ENCODE peak calls at places on chromosomes 2 and 18, in ten cellular contexts. D, Q, A, C, J, U, K, H, P and I are unnamed samples.

GRCh38 chr18:3172081-3172480 is 47.7 kb downstream of the MYOM1 start:
- DNase-seq in D (no peak), J (no peak), K (no peak), A (no peak), Q (no peak), P (peak; percentile 34), H (no peak), U (no peak), C (no peak), I (no peak)

GRCh38 chr18:46452820-46453219 is 204.2 kb downstream of the LOXHD1 start:
- DNase-seq in U (no peak), Q (no peak), P (no peak), A (no peak), K (no peak), J (peak; percentile 49), D (no peak), C (no peak), H (peak; percentile 98), I (no peak)

GRCh38 chr2:36357506-36358316 is 2.1 kb downstream of the CRIM1 start:
- DNase-seq in A (no peak), Q (peak; percentile 64), U (no peak), J (peak; percentile 24), P (peak; percentile 52), C (peak; percentile 34), K (no peak), H (peak; percentile 86), D (peak; percentile 55), I (no peak)

GRCh38 chr2:69798909-69799526 is 30.4 kb upstream of the GMCL1 start:
- DNase-seq in C (no peak), J (no peak), H (peak; percentile 55), U (no peak), Q (no peak), A (no peak), D (no peak), P (peak; percentile 10), K (no peak), I (no peak)

GRCh38 chr2:212109217-212109616 is 429.4 kb downstream of the ERBB4 start:
- DNase-seq in D (no peak), J (no peak), C (no peak), U (no peak), Q (no peak), K (no peak), P (no peak), H (no peak), A (no peak), I (no peak)

GRCh38 chr2:18749912-18750526 is 160.7 kb upstream of the NT5C1B start:
- DNase-seq in C (peak; percentile 19), D (peak; percentile 45), J (peak; percentile 48), Q (peak; percentile 67), P (peak; percentile 59), K (peak; percentile 67), U (no peak), H (peak; percentile 64), A (peak; percentile 53), I (no peak)

GRCh38 chr18:78602430-78602829 is 377.2 kb upstream of the SALL3 start:
- DNase-seq in K (no peak), P (no peak), C (no peak), D (no peak), Q (no peak), H (no peak), J (no peak), U (no peak), A (no peak), I (no peak)

GRCh38 chr2:49222975-49223528 is 68.7 kb upstream of the FSHR start:
- DNase-seq in A (no peak), D (no peak), Q (no peak), P (no peak), K (no peak), H (no peak), J (no peak), U (no peak), C (no peak), I (no peak)

GRCh38 chr2:113283704-113284284 is 5.1 kb upstream of the PAX8 start:
- DNase-seq in H (peak; percentile 100), K (no peak), Q (no peak), P (peak; percentile 77), J (no peak), A (no peak), C (peak; percentile 93), D (peak; percentile 22), U (no peak), I (no peak)

GRCh38 chr2:233353769-233354499 is at the start of gene DGKD:
- DNase-seq in U (peak; percentile 62), Q (peak; percentile 41), H (peak; percentile 58), C (no peak), P (peak; percentile 49), D (peak; percentile 65), K (peak; percentile 23), J (peak; percentile 67), A (peak; percentile 22), I (peak; percentile 80)

GRCh38 chr2:224359569-224359968 is 42.3 kb downstream of the FAM124B start:
- DNase-seq in J (peak; percentile 54), K (no peak), C (peak; percentile 27), D (peak; percentile 58), A (no peak), P (no peak), Q (peak; percentile 17), U (no peak), H (no peak), I (no peak)

GRCh38 chr2:218059289-218059688 is 9.8 kb upstream of the RUFY4 start:
- DNase-seq in J (no peak), C (no peak), P (no peak), A (no peak), Q (no peak), K (no peak), H (no peak), U (no peak), D (no peak), I (no peak)

GRCh38 chr2:150690870-150691269 is 203.4 kb upstream of the RND3 start:
- DNase-seq in A (no peak), P (no peak), D (no peak), K (no peak), J (no peak), U (no peak), C (no peak), H (no peak), Q (no peak), I (no peak)

GRCh38 chr2:6394266-6394665 is 471.4 kb downstream of the CMPK2 start:
- DNase-seq in J (peak; percentile 10), K (no peak), Q (no peak), H (peak; percentile 58), U (no peak), P (no peak), D (no peak), A (no peak), C (no peak), I (no peak)

GRCh38 chr2:144014108-144014507 is 505.8 kb downstream of the ZEB2 start:
- DNase-seq in D (no peak), Q (no peak), K (no peak), A (no peak), C (no peak), P (no peak), U (no peak), J (no peak), H (peak; percentile 56), I (no peak)

GRCh38 chr2:76197842-76198448 is 487.2 kb upstream of the GCFC2 start:
- DNase-seq in P (peak; percentile 69), H (peak; percentile 70), D (peak; percentile 81), J (peak; percentile 64), A (peak; percentile 44), C (peak; percentile 62), U (no peak), Q (peak; percentile 69), K (peak; percentile 3), I (no peak)

GRCh38 chr2:63977904-63978303 is 41.3 kb downstream of the VPS54 start:
- DNase-seq in C (no peak), P (no peak), A (no peak), H (no peak), Q (no peak), K (no peak), U (no peak), J (no peak), D (no peak), I (no peak)

GRCh38 chr2:75200140-75200985 is 1.0 kb upstream of the TACR1 start:
- DNase-seq in Q (peak; percentile 27), K (peak; percentile 74), J (peak; percentile 70), D (peak; percentile 58), P (peak; percentile 45), H (peak; percentile 34), U (no peak), A (peak; percentile 75), C (peak; percentile 28), I (no peak)

GRCh38 chr2:3216841-3217495 is 160.7 kb downstream of the EIPR1 start:
- DNase-seq in A (no peak), U (no peak), C (no peak), P (no peak), Q (no peak), J (no peak), D (no peak), H (no peak), K (no peak), I (no peak)

GRCh38 chr2:13006829-13007715 is 290.3 kb downstream of the TRIB2 start:
- DNase-seq in H (peak; percentile 69), A (peak; percentile 73), D (peak; percentile 70), C (peak; percentile 56), Q (peak; percentile 63), U (peak; percentile 47), J (peak; percentile 47), K (peak; percentile 87), P (peak; percentile 72), I (peak; percentile 20)

GRCh38 chr2:155372969-155373368 is 674.5 kb downstream of the KCNJ3 start:
- DNase-seq in K (peak; percentile 21), H (peak; percentile 8), P (no peak), A (no peak), J (peak; percentile 41), U (no peak), Q (peak; percentile 41), C (peak; percentile 21), D (no peak), I (no peak)

GRCh38 chr2:107312240-107312639 is 426.3 kb upstream of the ST6GAL2 start:
- DNase-seq in Q (no peak), A (no peak), C (no peak), D (no peak), U (no peak), J (no peak), K (peak; percentile 71), H (no peak), P (no peak), I (no peak)

GRCh38 chr2:73295751-73296400 is 2.5 kb upstream of the EGR4 start:
- DNase-seq in A (no peak), C (peak; percentile 30), P (no peak), J (peak; percentile 72), K (no peak), U (no peak), Q (no peak), H (peak; percentile 74), D (no peak), I (no peak)

GRCh38 chr18:22214731-22215528 is 45.5 kb downstream of the GATA6 start:
- DNase-seq in U (no peak), J (no peak), A (no peak), P (no peak), C (no peak), H (peak; percentile 58), K (no peak), D (no peak), Q (no peak), I (no peak)

GRCh38 chr2:118124293-118124891 is 36.1 kb downstream of the INSIG2 start:
- DNase-seq in J (no peak), A (no peak), D (no peak), H (peak; percentile 76), P (no peak), C (no peak), U (no peak), Q (no peak), K (no peak), I (no peak)

GRCh38 chr2:68052717-68053422 is 9.9 kb downstream of the C1D start:
- DNase-seq in P (no peak), Q (no peak), C (no peak), H (no peak), A (no peak), K (no peak), U (no peak), D (no peak), J (no peak), I (no peak)

GRCh38 chr18:14122099-14122498 is 10.1 kb downstream of the ZNF519 start:
- DNase-seq in D (no peak), P (no peak), C (no peak), A (no peak), J (no peak), U (no peak), K (no peak), Q (no peak), H (no peak), I (no peak)

GRCh38 chr2:45170976-45171514 is 161.8 kb upstream of the SIX2 start:
- DNase-seq in C (no peak), D (no peak), K (no peak), U (no peak), A (no peak), J (no peak), P (no peak), H (no peak), Q (no peak), I (no peak)